ENCODE peak calls at places on chromosomes 3 and 15, in five cellular contexts. L is breast epithelium; D is CD4-positive, CD25-positive, alpha-beta regulatory T cell; Q is Peyer's patch; M is ovary. J is an unnamed sample.

GRCh38 chr3:59809016-59809415 is 759.2 kb upstream of the CFAP20DC start:
- DNase-seq in M (no peak), L (no peak), D (no peak), Q (no peak), J (no peak)

GRCh38 chr3:76756578-76756977 is 283.3 kb upstream of the ROBO2 start:
- DNase-seq in Q (peak; percentile 45), D (no peak), L (no peak), M (no peak), J (no peak)

GRCh38 chr15:42696626-42697025 is 40.3 kb downstream of the CDAN1 start:
- DNase-seq in M (no peak), L (no peak), D (no peak), Q (no peak), J (no peak)

GRCh38 chr3:21839181-21839580 is 88.2 kb upstream of the ZNF385D start:
- DNase-seq in M (no peak), Q (no peak), D (no peak), L (no peak), J (no peak)

GRCh38 chr15:52680041-52680391 is 828 bp upstream of the ATOSA start:
- DNase-seq in L (no peak), Q (no peak), M (no peak), D (no peak), J (no peak)

GRCh38 chr15:40309344-40309862 is 1.7 kb upstream of the PLCB2 start:
- DNase-seq in M (no peak), Q (no peak), D (no peak), L (no peak), J (no peak)

GRCh38 chr15:62653122-62653521 is 389.4 kb upstream of the TPM1 start:
- DNase-seq in Q (no peak), D (no peak), M (no peak), L (no peak), J (no peak)

GRCh38 chr3:133038089-133038730 is at the start of gene TMEM108:
- DNase-seq in Q (peak; percentile 69), M (peak; percentile 22), L (peak; percentile 71), D (peak; percentile 18), J (peak; percentile 73)

GRCh38 chr3:139123377-139124095 is 78.8 kb upstream of the PRR23C start:
- DNase-seq in L (no peak), Q (no peak), M (no peak), D (no peak), J (no peak)

GRCh38 chr3:27079427-27080105 is 289.6 kb downstream of the NEK10 start:
- DNase-seq in Q (no peak), M (no peak), L (no peak), D (no peak), J (no peak)

GRCh38 chr15:70210076-70210475 is 112.4 kb upstream of the TLE3 start:
- DNase-seq in Q (no peak), M (no peak), D (no peak), L (no peak), J (no peak)

GRCh38 chr15:63086967-63087366 is 34.7 kb upstream of the LACTB start:
- DNase-seq in M (no peak), D (no peak), Q (no peak), L (no peak), J (no peak)

GRCh38 chr3:3821780-3822179 is 22.5 kb downstream of the LRRN1 start:
- DNase-seq in Q (no peak), L (no peak), M (no peak), D (no peak), J (no peak)

GRCh38 chr3:140584549-140584948 is 93.3 kb upstream of the TRIM42 start:
- DNase-seq in Q (no peak), L (no peak), M (no peak), D (no peak), J (no peak)

GRCh38 chr15:33021806-33022389 is 172.6 kb downstream of the FMN1 start:
- DNase-seq in Q (no peak), L (no peak), D (peak; percentile 16), M (no peak), J (no peak)

GRCh38 chr15:92848852-92849598 is 51.1 kb upstream of the CHD2 start:
- DNase-seq in D (peak; percentile 83), L (no peak), Q (peak; percentile 66), M (no peak), J (no peak)

GRCh38 chr15:39621210-39621609 is 40.3 kb downstream of the THBS1 start:
- DNase-seq in L (no peak), D (no peak), Q (no peak), M (no peak), J (no peak)

GRCh38 chr3:105944721-105945120 is 75.9 kb upstream of the CBLB start:
- DNase-seq in D (no peak), Q (no peak), M (no peak), L (no peak), J (no peak)

GRCh38 chr3:127059032-127059560 is 76.2 kb downstream of the PLXNA1 start:
- DNase-seq in M (no peak), Q (no peak), L (no peak), D (no peak), J (no peak)

GRCh38 chr3:143562789-143563188 is 285.5 kb downstream of the SLC9A9 start:
- DNase-seq in L (no peak), D (no peak), M (no peak), Q (no peak), J (no peak)

GRCh38 chr15:86877171-86877631 is 797.5 kb downstream of the AGBL1 start:
- DNase-seq in M (no peak), L (no peak), Q (no peak), D (no peak), J (no peak)

GRCh38 chr3:163491714-163492113 is 1586.6 kb downstream of the SI start:
- DNase-seq in D (no peak), M (no peak), Q (no peak), L (no peak), J (no peak)

GRCh38 chr3:72278349-72279067 is 493.6 kb upstream of the PROK2 start:
- DNase-seq in M (no peak), Q (no peak), D (no peak), L (no peak), J (no peak)

GRCh38 chr3:146277953-146278631 is 27.2 kb upstream of the PLSCR4 start:
- DNase-seq in D (no peak), L (no peak), Q (no peak), M (peak; percentile 36), J (no peak)
- H3K4me1 ChIP-seq in D (no peaks in the 10 kb centered on the region), L (no peaks in the 10 kb centered on the region), Q (no peaks in the 10 kb centered on the region), M (peaks cover 8% of the 10 kb centered on the region), J (peaks cover 3% of the 10 kb centered on the region)

GRCh38 chr15:57591822-57592367 is at the start of gene MYZAP:
- DNase-seq in L (no peak), D (peak; percentile 39), M (peak; percentile 32), Q (peak; percentile 86), J (no peak)

GRCh38 chr15:57594479-57594878 is 2.8 kb downstream of the MYZAP start:
- DNase-seq in D (no peak), L (no peak), M (no peak), Q (no peak), J (no peak)

GRCh38 chr15:57591237-57591821 is 375 bp upstream of the MYZAP start:
- DNase-seq in L (no peak), Q (no peak), D (peak; percentile 22), M (no peak), J (no peak)

GRCh38 chr15:57592426-57592825 is 722 bp downstream of the MYZAP start:
- DNase-seq in L (no peak), M (no peak), D (no peak), Q (no peak), J (no peak)

DNA sequence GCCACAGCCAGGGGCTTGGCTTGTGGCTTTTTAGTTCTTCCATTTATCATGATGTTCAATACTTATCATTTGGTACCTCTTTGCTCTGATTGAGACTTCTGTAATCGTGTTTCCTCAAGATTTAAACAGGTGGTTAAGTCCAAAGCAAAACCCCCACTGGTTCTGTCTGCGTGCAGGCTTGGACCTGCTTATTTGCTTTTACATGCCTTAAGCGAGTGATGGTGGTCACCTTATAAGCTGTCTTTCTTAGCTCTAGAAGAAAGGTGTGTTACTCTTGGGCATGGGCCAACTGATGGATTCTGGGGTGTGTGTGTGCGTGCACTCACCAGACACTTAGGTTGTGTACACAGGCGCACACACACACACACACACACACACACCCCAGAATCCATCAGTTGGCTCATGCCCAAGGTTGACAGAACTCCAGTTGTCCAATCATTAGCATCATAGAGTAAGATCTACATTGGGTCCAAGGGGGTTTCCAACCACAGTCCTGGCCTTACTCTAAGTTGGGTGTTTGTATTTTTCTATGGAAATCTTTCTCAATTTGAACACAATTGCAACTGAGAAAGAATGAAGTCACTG is 1.2 kb downstream of the MYZAP start:
- DNase-seq in Q (no peak), M (no peak), L (no peak), D (no peak), J (no peak)
- H3K27ac ChIP-seq in Q (no peak overlapping the region), M (no peak overlapping the region), L (peak overlapping the region; percentile 22), D (no peak overlapping the region), J (peak overlapping the region; percentile 91)

DNA sequence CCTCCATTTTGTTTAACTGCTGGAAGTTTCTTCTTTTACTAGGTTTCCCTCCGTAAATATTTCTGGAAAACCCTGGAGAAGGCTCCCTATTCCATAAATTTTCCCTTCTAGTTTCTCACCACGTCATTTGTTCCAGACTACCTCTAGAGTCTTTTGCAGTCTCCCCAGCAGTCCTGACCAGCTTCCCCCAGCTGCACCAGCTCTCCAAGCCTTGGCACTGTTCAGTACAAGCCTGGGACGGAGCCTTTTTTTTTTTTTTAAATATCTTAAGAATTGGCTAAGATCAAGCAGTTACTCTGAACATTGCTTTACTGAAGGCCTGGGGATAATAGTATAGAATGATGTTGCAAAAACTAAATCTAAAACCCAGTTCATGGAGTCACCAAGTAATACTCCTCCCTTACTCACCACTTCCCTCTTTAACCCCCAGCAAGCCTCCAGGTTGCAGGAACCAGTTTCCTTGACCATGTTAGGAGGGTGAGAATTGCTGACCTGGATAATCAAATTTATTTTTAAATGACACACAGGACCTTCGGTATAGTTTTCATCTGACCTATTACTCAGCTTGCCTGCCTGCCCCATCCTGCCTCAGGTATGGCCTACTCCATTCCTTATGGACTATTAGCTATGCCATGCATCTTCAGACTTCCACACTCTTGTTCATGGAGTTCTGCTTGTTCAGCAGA is 723 bp downstream of the RTP4 start:
- DNase-seq in M (no peak), L (no peak), D (peak; percentile 25), Q (no peak), J (no peak)
- H3K4me3 ChIP-seq in M (peak overlapping the region; percentile 43), L (peak overlapping the region; percentile 48), D (peak overlapping the region; percentile 88), Q (peak overlapping the region; percentile 71), J (peak overlapping the region; percentile 47)

GRCh38 chr3:100263583-100263982 is 2.8 kb downstream of the TBC1D23 start:
- DNase-seq in Q (no peak), M (no peak), L (no peak), D (no peak), J (no peak)

GRCh38 chr3:100265016-100265415 is 4.2 kb downstream of the TBC1D23 start:
- DNase-seq in M (no peak), Q (no peak), L (no peak), D (no peak), J (no peak)

GRCh38 chr3:100261481-100261903 is 700 bp downstream of the TBC1D23 start:
- DNase-seq in Q (no peak), M (no peak), L (no peak), D (no peak), J (no peak)

GRCh38 chr3:100266531-100266930 is 5.7 kb downstream of the TBC1D23 start:
- DNase-seq in L (no peak), Q (no peak), M (no peak), D (no peak), J (no peak)

DNA sequence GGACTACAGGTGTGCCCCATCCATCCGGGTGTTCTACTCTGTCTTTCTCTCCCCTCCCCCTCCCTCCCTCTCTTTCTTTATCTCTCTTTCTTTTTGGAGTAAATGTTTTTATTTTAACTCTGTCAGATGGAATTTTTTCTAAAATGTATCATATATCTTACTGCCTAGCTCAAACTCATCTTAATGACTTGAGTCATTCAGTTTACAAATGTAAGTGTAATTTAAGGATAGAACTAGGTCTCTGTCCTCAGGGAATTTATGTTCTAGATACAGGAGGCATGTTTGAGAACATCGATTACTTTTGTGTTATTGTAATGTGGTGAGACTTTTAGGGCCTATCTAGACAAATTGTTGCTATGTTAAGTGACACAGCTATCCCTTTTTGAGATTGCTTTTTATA is 3.5 kb downstream of the TBC1D23 start:
- DNase-seq in L (no peak), Q (no peak), D (no peak), M (no peak), J (no peak)
- H3K4me1 ChIP-seq in L (no peaks in the 10 kb centered on the region), Q (no peaks in the 10 kb centered on the region), D (peaks cover 20% of the 10 kb centered on the region), M (peaks cover 7% of the 10 kb centered on the region), J (peaks cover 30% of the 10 kb centered on the region)